ENCODE peak calls at places on chromosomes 2 and 18, in six cellular contexts. V is cardiac muscle cell, Q is coronary artery, W is left ventricle myocardium inferior, S is choroid plexus epithelial cell, T is GM12865. D is an unnamed sample.

GRCh38 chr2:241770185-241770935 is 6.3 kb upstream of the GAL3ST2 start:
- DNase-seq in Q (peak), V (no peak), W (no peak), T (no peak), S (no peak), D (no peak)

GRCh38 chr18:47928466-47928865 is 2.0 kb downstream of the SMAD2 start:
- DNase-seq in V (peak), Q (no peak), T (peak), W (no peak), S (peak), D (peak)

GRCh38 chr2:176461686-176462376 is 192.6 kb downstream of the MTX2 start:
- DNase-seq in W (no peak), V (peak), T (no peak), S (no peak), Q (no peak), D (peak)

GRCh38 chr2:217360781-217361485 is 501.1 kb upstream of the TNP1 start:
- DNase-seq in V (peak), Q (no peak), W (no peak), S (no peak), T (no peak), D (no peak)

GRCh38 chr2:43024515-43024962 is 201.9 kb downstream of the ZFP36L2 start:
- DNase-seq in T (peak), V (peak), Q (no peak), W (peak), S (peak), D (peak)

GRCh38 chr2:16525265-16525887 is 140.3 kb downstream of the CYRIA start:
- DNase-seq in Q (no peak), T (peak), S (peak), V (peak), W (no peak), D (peak)

GRCh38 chr2:187654535-187654934 is 100.3 kb upstream of the TFPI start:
- DNase-seq in V (no peak), Q (no peak), W (peak), T (peak), S (no peak), D (no peak)

GRCh38 chr2:205407984-205408383 is 274.3 kb upstream of the NRP2 start:
- DNase-seq in W (no peak), Q (no peak), V (peak), T (no peak), S (peak), D (no peak)

GRCh38 chr2:29124504-29124903 is 9.3 kb downstream of the CLIP4 start:
- DNase-seq in S (no peak), W (no peak), T (no peak), Q (no peak), V (no peak), D (no peak)

GRCh38 chr2:168660859-168661258 is 141.6 kb upstream of the NOSTRIN start:
- DNase-seq in S (peak), W (peak), Q (no peak), V (peak), T (no peak), D (no peak)

GRCh38 chr2:179613701-179614100 is 247.7 kb downstream of the ZNF385B start:
- DNase-seq in V (peak), Q (no peak), S (peak), T (no peak), W (no peak), D (no peak)

GRCh38 chr2:196225213-196225612 is 53.8 kb upstream of the STK17B start:
- DNase-seq in Q (no peak), T (no peak), W (no peak), V (peak), S (peak), D (peak)

GRCh38 chr2:3105814-3106569 is 271.6 kb downstream of the EIPR1 start:
- DNase-seq in T (no peak), V (no peak), Q (no peak), W (no peak), S (no peak), D (no peak)

GRCh38 chr18:44680271-44681038 is at the start of gene SETBP1:
- DNase-seq in Q (peak), V (peak), T (peak), W (peak), S (peak), D (peak)

GRCh38 chr18:44678725-44679055 is 2.0 kb upstream of the SETBP1 start:
- DNase-seq in V (no peak), W (no peak), S (no peak), T (no peak), Q (no peak), D (no peak)

GRCh38 chr18:44679056-44679911 is 1.4 kb upstream of the SETBP1 start:
- DNase-seq in S (peak), W (peak), V (peak), Q (peak), T (peak), D (peak)

GRCh38 chr18:44679912-44680270 is 797 bp upstream of the SETBP1 start:
- DNase-seq in W (peak), T (peak), V (peak), Q (no peak), S (peak), D (peak)

DNA sequence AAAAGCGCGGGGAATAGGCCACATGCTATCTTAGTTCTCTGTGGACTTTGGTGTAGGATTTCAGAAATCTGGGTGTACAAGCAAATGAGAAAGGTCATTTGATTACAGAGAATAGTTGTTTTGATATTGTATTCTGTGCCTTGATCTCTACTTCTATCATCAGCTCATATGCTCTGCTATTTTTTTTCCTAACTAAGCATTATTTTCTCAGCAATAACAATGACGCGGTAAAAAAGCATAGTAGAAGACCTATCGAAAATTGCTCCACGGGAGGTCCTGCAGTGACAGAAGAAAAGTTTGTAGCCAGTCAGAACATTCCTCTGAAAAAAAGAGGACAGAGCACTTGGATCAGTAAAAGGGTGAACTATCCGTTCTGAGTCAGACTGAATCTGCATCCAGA is 2.8 kb upstream of the SETBP1 start:
- DNase-seq in V (no peak), S (no peak), Q (no peak), T (no peak), W (no peak), D (no peak)
- H3K4me3 ChIP-seq in V (no peak), S (no peak), Q (no peak), T (no peak), W (no peak), D (no peak)

GRCh38 chr2:238158807-238159539 is at the start of gene ERFE:
- DNase-seq in S (peak), T (peak), V (peak), Q (no peak), W (peak), D (no peak)
- TF ChIP-seq CTCF in S (peak), T (peak), V (peak), Q (peak), W (peak), D (peak)

GRCh38 chr18:49564435-49564834 is 2.6 kb downstream of the LIPG start:
- DNase-seq in V (no peak), Q (no peak), T (no peak), S (no peak), W (no peak), D (no peak)
- H3K4me3 ChIP-seq in V (no peak), Q (no peak), T (no peak), S (no peak), W (no peak), D (no peak)

DNA sequence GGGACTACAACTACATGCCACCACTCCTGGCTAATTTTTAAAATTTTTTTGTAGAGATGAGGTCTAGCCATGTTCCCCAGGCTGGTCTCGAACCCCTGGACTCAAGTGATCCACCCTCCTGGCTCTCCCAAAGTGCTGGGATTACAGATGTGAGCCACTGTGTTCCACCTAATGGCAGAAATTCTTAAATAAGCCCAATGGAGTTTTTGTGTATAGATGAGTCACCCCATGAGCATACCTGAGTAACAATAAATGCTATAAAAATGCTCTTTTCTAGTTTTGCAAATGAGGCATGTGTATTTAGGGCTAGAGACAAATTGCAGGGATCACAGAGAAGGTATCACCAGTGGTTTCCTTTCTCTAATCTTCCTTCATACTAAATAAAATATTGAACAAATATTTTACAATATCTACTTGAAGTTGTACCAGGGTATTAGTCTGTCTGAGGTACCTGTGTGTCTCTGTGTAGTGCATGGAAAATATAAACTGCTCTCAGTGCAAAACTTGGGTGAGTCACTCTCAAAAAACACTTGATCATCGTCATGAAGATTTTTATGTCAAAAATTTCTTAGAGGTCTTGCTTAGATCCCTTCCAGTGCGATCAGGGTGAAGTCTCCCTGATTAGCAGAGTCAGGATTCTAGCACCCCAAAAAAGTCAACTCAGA is 337.1 kb upstream of the MMADHC start:
- DNase-seq in Q (no peak), T (no peak), V (no peak), W (no peak), S (peak), D (peak)
- TF ChIP-seq CTCF in Q (no peak), T (no peak), V (no peak), W (no peak), S (no peak), D (no peak)

GRCh38 chr2:158966321-158966720 is 2.1 kb upstream of the TANC1 start:
- DNase-seq in T (no peak), Q (no peak), S (no peak), V (no peak), W (no peak), D (no peak)

GRCh38 chr2:158967114-158967730 is 1.2 kb upstream of the TANC1 start:
- DNase-seq in S (peak), Q (peak), V (no peak), W (peak), T (no peak), D (no peak)

GRCh38 chr2:158969162-158969716 is 799 bp downstream of the TANC1 start:
- DNase-seq in W (no peak), V (no peak), S (no peak), T (no peak), Q (no peak), D (no peak)

GRCh38 chr2:158968396-158969161 is at the start of gene TANC1:
- DNase-seq in Q (peak), V (peak), T (peak), S (peak), W (peak), D (peak)

DNA sequence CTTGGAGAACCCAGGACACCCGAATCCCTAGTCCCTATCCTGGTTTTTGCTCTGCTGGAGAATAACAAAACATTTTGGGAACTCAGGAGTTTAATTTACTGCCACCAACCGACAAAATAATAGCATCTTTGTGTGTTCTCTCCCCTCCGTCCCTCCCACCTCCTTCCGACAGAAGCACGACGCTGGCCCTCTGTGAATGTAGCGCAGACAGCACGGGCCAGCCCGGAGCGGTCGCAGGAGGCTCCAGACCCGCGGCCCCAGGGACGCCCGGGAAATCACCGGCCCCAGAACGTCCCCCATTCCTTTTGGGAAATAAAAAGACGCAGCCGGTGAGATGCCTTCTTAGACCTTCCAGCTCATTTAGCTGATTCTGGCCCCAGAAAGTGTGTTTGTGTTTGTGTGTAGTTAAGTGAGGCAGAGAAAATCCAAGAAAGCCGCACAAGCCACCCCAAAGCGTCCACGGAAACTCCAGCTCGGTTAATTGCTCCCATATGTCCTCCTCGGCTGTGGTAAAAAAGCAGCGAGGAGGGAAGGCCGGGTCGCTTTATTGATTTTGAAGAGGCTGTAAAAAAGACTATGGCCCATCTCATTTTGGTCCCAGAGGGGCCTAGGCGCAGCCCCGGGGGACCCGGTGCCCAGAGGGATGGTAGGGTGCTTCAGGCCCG is 577 bp upstream of the TANC1 start:
- DNase-seq in W (peak), S (peak), V (peak), Q (peak), T (no peak), D (no peak)
- H3K4me3 ChIP-seq in W (peak), S (peak), V (peak), Q (peak), T (peak), D (peak)

DNA sequence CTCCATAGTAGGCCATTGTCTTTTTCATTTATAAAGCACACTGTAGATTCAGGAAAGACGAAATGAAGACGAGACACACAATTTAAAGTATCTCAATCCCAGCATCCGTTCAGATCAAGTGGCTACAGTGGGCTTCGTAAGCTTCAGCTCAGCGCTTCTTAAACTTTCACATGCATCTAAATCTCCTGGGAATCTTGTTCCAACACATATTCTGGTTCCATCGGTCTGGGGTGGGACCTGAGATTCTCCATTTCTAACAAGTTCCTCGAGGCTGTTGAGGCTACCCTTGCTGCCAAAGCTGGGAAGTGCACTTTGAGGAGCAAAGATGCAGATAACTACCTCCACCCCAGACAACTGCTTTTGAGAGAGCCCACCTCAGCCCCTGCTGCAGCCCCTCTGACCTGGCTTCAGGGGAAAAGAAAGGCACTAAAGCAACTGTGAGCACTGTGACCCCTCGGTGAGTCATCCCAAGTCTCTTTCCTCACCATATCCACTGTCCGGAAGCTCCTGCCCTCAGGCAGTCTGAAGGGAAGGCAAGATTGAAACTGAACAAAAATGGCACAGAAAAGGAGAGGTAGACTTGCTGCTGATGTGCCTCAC is 201.1 kb upstream of the FBXO11 start:
- DNase-seq in V (peak), T (no peak), Q (no peak), W (no peak), S (peak), D (peak)
- TF ChIP-seq CTCF in V (no peak), T (no peak), Q (no peak), W (no peak), S (peak), D (no peak)

DNA sequence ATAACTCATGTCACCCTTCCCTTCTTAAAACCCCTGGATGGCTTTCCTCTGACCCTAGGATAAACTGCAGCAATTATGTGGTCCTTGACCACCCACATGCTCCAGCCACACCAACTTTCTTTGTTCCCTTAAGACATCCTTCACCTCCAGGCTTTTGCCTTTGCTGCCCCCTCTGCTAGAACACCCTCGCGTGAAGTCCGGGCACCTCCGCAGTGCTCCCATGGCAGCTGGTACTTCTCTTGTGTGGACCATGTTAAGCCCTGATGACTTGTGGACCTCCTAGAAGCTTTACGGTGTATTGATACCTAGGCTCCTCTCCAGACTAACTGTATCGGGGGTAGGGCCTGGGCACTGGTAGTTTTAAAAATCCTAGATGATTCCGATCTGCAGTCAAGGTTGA is 824 bp upstream of the ABHD1 start:
- DNase-seq in Q (no peak), V (no peak), S (no peak), W (no peak), T (no peak), D (no peak)
- H3K4me3 ChIP-seq in Q (peak), V (no peak), S (no peak), W (peak), T (no peak), D (no peak)

GRCh38 chr18:9101730-9102390 is 639 bp upstream of the NDUFV2 start:
- DNase-seq in T (peak), S (peak), W (no peak), Q (no peak), V (peak), D (peak)

GRCh38 chr18:9105420-9105819 is 2.9 kb downstream of the NDUFV2 start:
- DNase-seq in W (no peak), T (no peak), V (no peak), Q (no peak), S (no peak), D (no peak)

GRCh38 chr18:9102391-9103216 is at the start of gene NDUFV2:
- DNase-seq in V (peak), T (peak), W (peak), Q (peak), S (peak), D (peak)

GRCh38 chr18:9104244-9104901 is 1.9 kb downstream of the NDUFV2 start:
- DNase-seq in W (no peak), S (no peak), T (no peak), Q (no peak), V (no peak), D (peak)

DNA sequence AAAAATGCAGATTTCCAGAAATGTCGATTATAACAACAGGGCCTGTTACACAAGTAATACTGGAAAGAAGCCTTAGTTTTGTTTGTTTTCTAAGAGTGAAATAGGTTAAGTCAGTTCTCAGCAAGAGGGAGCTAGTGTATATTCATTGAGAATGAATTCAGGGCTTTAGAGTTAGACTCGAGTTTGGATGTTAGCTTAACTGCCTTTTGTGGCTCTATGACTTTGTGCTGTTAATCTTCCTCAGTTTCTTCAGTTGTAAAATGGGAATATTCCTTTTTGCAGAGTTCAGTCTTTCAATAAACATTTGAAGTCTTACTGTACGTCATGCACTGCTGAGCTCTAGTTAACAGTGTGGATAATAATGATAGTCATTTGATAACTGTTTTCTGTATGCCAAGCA is 989 bp downstream of the NDUFV2 start:
- DNase-seq in V (peak), S (peak), Q (no peak), T (no peak), W (no peak), D (peak)
- TF ChIP-seq CTCF in V (peak), S (no peak), Q (no peak), T (no peak), W (peak), D (no peak)

D was measured in bronchial epithelial cell.